ENCODE peak calls at places on chromosome 13, in eight cellular contexts. H, C, J, X, Q, W, L and K are unnamed samples.

GRCh38 chr13:34114581-34114980 is 296.6 kb downstream of the RFC3 start:
- DNase-seq in H (no peak), C (no peak), J (no peak), X (no peak), Q (no peak), W (no peak), L (no peak), K (no peak)

GRCh38 chr13:30108216-30108912 is 199.0 kb downstream of the KATNAL1 start:
- DNase-seq in H (no peak), C (no peak), J (no peak), X (no peak), Q (no peak), W (no peak), L (no peak), K (no peak)

GRCh38 chr13:99352351-99353271 is 45.4 kb upstream of the GPR183 start:
- DNase-seq in H (no peak), C (no peak), J (no peak), X (no peak), Q (no peak), W (no peak), L (no peak), K (no peak)

GRCh38 chr13:111066544-111066943 is 48.6 kb upstream of the ARHGEF7 start:
- DNase-seq in H (no peak), C (no peak), J (no peak), X (no peak), Q (no peak), W (no peak), L (no peak), K (no peak)

GRCh38 chr13:99941086-99941485 is 30.5 kb downstream of the ZIC5 start:
- DNase-seq in H (no peak), C (no peak), J (no peak), X (no peak), Q (no peak), W (no peak), L (no peak), K (no peak)

GRCh38 chr13:47826481-47826880 is 174.6 kb downstream of the SUCLA2 start:
- DNase-seq in H (no peak), C (no peak), J (no peak), X (no peak), Q (peak), W (no peak), L (peak), K (peak)

GRCh38 chr13:21759911-21760310 is 89.0 kb downstream of the FGF9 start:
- DNase-seq in H (no peak), C (no peak), J (no peak), X (no peak), Q (no peak), W (no peak), L (no peak), K (no peak)

GRCh38 chr13:27728271-27728670 is 64.0 kb upstream of the GSX1 start:
- DNase-seq in H (no peak), C (peak), J (no peak), X (no peak), Q (no peak), W (no peak), L (peak), K (no peak)

GRCh38 chr13:71962126-71962525 is 95.1 kb upstream of the DACH1 start:
- DNase-seq in H (no peak), C (no peak), J (no peak), X (no peak), Q (no peak), W (no peak), L (no peak), K (no peak)

GRCh38 chr13:26941345-26942174 is 181.0 kb upstream of the GPR12 start:
- DNase-seq in H (peak), C (no peak), J (no peak), X (no peak), Q (peak), W (no peak), L (peak), K (no peak)

GRCh38 chr13:113765241-113765910 is 6.3 kb downstream of the TMEM255B start:
- DNase-seq in H (no peak), C (no peak), J (no peak), X (no peak), Q (no peak), W (no peak), L (no peak), K (no peak)

GRCh38 chr13:35139591-35139990 is 197.5 kb downstream of the NBEA start:
- DNase-seq in H (no peak), C (no peak), J (no peak), X (no peak), Q (peak), W (no peak), L (peak), K (no peak)

GRCh38 chr13:22499919-22500318 is 680.9 kb upstream of the SGCG start:
- DNase-seq in H (no peak), C (no peak), J (no peak), X (no peak), Q (no peak), W (no peak), L (no peak), K (peak)

GRCh38 chr13:110448230-110448629 is 113.3 kb downstream of the RAB20 start:
- DNase-seq in H (peak), C (no peak), J (no peak), X (no peak), Q (peak), W (no peak), L (no peak), K (peak)

GRCh38 chr13:21671793-21672680 is 1.2 kb downstream of the FGF9 start:
- DNase-seq in H (no peak), C (no peak), J (no peak), X (no peak), Q (no peak), W (no peak), L (no peak), K (no peak)

GRCh38 chr13:35781661-35782060 is 305.2 kb upstream of the MAB21L1 start:
- DNase-seq in H (no peak), C (no peak), J (no peak), X (no peak), Q (no peak), W (no peak), L (no peak), K (no peak)